ENCODE peak calls at places on chromosomes 12 and 14, in ten cellular contexts. A is neuronal stem cell, J is HEK293T, Y is A549, S is HTR-8/SVneo, V is GM12865, M is fibroblast of lung, R is AG20443, U is GM06990, P is NCI-H2081. E is an unnamed sample.

GRCh38 chr14:105142651-105143450 is 25.7 kb downstream of the JAG2 start:
- DNase-seq in U (no peak), A (no peak), J (no peak), P (no peak), S (no peak), M (no peak), V (no peak), R (no peak), Y (no peak), E (no peak)

GRCh38 chr12:49088932-49089330 is 5.7 kb downstream of the DHH start:
- DNase-seq in R (no peak), Y (no peak), A (no peak), V (no peak), J (no peak), M (no peak), S (no peak), U (no peak), P (no peak), E (no peak)

GRCh38 chr14:101979666-101980065 is 15.3 kb downstream of the DYNC1H1 start:
- DNase-seq in P (no peak), U (no peak), S (no peak), J (no peak), V (no peak), A (no peak), Y (no peak), R (no peak), M (no peak), E (no peak)

GRCh38 chr14:55699131-55700057 is 119.4 kb downstream of the KTN1 start:
- DNase-seq in P (no peak), Y (peak), J (no peak), U (no peak), R (peak), S (peak), M (peak), V (no peak), A (no peak), E (peak)

GRCh38 chr14:105883066-105884005 is 357.0 kb downstream of the TMEM121 start:
- DNase-seq in R (no peak), S (no peak), V (no peak), A (no peak), P (no peak), U (no peak), M (no peak), J (no peak), Y (no peak), E (no peak)

GRCh38 chr12:99959549-99960170 is 25.1 kb downstream of the ANKS1B start:
- DNase-seq in M (peak), U (no peak), R (peak), J (no peak), Y (peak), A (no peak), S (no peak), P (peak), V (no peak), E (peak)

GRCh38 chr14:69712637-69713088 is 54.3 kb upstream of the SRSF5 start:
- DNase-seq in J (no peak), P (peak), S (no peak), U (no peak), A (no peak), V (no peak), Y (no peak), M (no peak), R (no peak), E (no peak)

GRCh38 chr12:50518129-50518528 is 13.3 kb downstream of the DIP2B start:
- DNase-seq in U (no peak), A (no peak), J (no peak), P (no peak), V (no peak), S (no peak), M (no peak), Y (no peak), R (no peak), E (no peak)

GRCh38 chr14:24473211-24473610 is 30.6 kb upstream of the SDR39U1 start:
- DNase-seq in R (no peak), S (no peak), M (no peak), J (no peak), P (no peak), V (no peak), U (no peak), Y (no peak), A (no peak), E (no peak)

GRCh38 chr14:36254020-36254614 is 66.3 kb downstream of the MBIP start:
- DNase-seq in V (no peak), A (no peak), M (peak), J (no peak), U (no peak), S (no peak), Y (no peak), P (no peak), R (peak), E (no peak)

GRCh38 chr14:88426271-88426670 is 40.8 kb downstream of the SPATA7 start:
- DNase-seq in P (no peak), V (no peak), U (no peak), J (no peak), M (peak), Y (no peak), A (no peak), S (no peak), R (no peak), E (peak)

GRCh38 chr14:104749111-104749649 is 3.8 kb upstream of the SIVA1 start:
- DNase-seq in P (peak), A (no peak), V (no peak), Y (no peak), J (no peak), M (peak), S (no peak), R (peak), U (no peak), E (peak)

GRCh38 chr14:69483765-69484443 is 624 bp upstream of the PLEKHD1 start:
- DNase-seq in A (peak), U (no peak), Y (peak), S (peak), J (no peak), M (peak), R (peak), V (no peak), P (peak), E (peak)

GRCh38 chr12:84874125-84874824 is 38.3 kb downstream of the SLC6A15 start:
- DNase-seq in A (peak), S (peak), U (no peak), J (peak), V (peak), Y (peak), P (peak), R (peak), M (peak), E (peak)

GRCh38 chr14:95679995-95680735 is 6.1 kb upstream of the TCL1B start:
- DNase-seq in R (no peak), U (no peak), M (no peak), J (no peak), A (no peak), Y (no peak), S (no peak), P (peak), V (peak), E (no peak)

GRCh38 chr12:103175625-103176024 is 218.2 kb downstream of the ASCL1 start:
- DNase-seq in A (no peak), U (no peak), M (no peak), J (no peak), S (no peak), P (no peak), R (no peak), Y (no peak), V (no peak), E (no peak)

GRCh38 chr12:24060089-24060488 is 110.6 kb upstream of the SOX5 start:
- DNase-seq in A (no peak), M (no peak), U (no peak), J (no peak), V (no peak), S (no peak), Y (no peak), R (no peak), P (no peak), E (no peak)

GRCh38 chr12:43038991-43039390 is 449.4 kb upstream of the PRICKLE1 start:
- DNase-seq in R (no peak), A (no peak), S (no peak), V (no peak), P (no peak), J (no peak), Y (no peak), U (no peak), M (no peak), E (peak)

GRCh38 chr14:61192970-61193369 is 88.2 kb downstream of the TMEM30B start:
- DNase-seq in R (no peak), U (no peak), P (no peak), V (no peak), S (no peak), A (no peak), M (peak), Y (no peak), J (no peak), E (no peak)

GRCh38 chr14:51369814-51370213 is 129.8 kb downstream of the TMX1 start:
- DNase-seq in P (no peak), S (no peak), M (no peak), U (no peak), J (no peak), Y (no peak), V (peak), R (no peak), A (no peak), E (no peak)

GRCh38 chr12:4117386-4118016 is 156.1 kb upstream of the CCND2 start:
- DNase-seq in J (no peak), Y (no peak), M (no peak), P (no peak), A (no peak), V (peak), S (no peak), R (no peak), U (no peak), E (no peak)

GRCh38 chr14:49727171-49727570 is 34.3 kb downstream of the KLHDC1 start:
- DNase-seq in M (no peak), A (no peak), R (no peak), P (no peak), U (no peak), J (no peak), V (no peak), Y (no peak), S (no peak), E (no peak)

GRCh38 chr12:69885656-69886055 is 60.6 kb downstream of the MYRFL start:
- DNase-seq in V (no peak), S (no peak), U (no peak), P (no peak), J (no peak), M (no peak), A (no peak), R (no peak), Y (no peak), E (no peak)

GRCh38 chr12:111359231-111359913 is 9.5 kb downstream of the PHETA1 start:
- DNase-seq in M (no peak), S (no peak), V (no peak), Y (no peak), P (no peak), A (no peak), R (no peak), J (no peak), U (no peak), E (no peak)

GRCh38 chr14:59254146-59254910 is 65.9 kb downstream of the DAAM1 start:
- DNase-seq in Y (no peak), M (peak), U (no peak), R (peak), P (no peak), A (no peak), V (no peak), S (peak), J (no peak), E (peak)

GRCh38 chr12:46659844-46660243 is 166.0 kb downstream of the SLC38A4 start:
- DNase-seq in A (no peak), Y (no peak), V (no peak), P (peak), R (no peak), J (no peak), S (no peak), M (no peak), U (no peak), E (no peak)

GRCh38 chr14:39023939-39024871 is 78.8 kb downstream of the SEC23A start:
- DNase-seq in J (no peak), Y (no peak), U (no peak), P (peak), R (no peak), A (no peak), V (no peak), S (no peak), M (no peak), E (no peak)

GRCh38 chr12:125657681-125658080 is 592.4 kb downstream of the AACS start:
- DNase-seq in Y (no peak), V (no peak), P (no peak), U (no peak), J (no peak), M (no peak), A (no peak), S (no peak), R (no peak), E (no peak)

GRCh38 chr12:106137456-106138278 is 1.1 kb downstream of the NUAK1 start:
- DNase-seq in Y (no peak), M (no peak), U (no peak), J (no peak), S (no peak), A (no peak), V (no peak), R (no peak), P (no peak), E (no peak)

GRCh38 chr14:99413972-99414371 is 66.7 kb downstream of the SETD3 start:
- DNase-seq in P (no peak), U (no peak), S (no peak), R (no peak), V (no peak), Y (no peak), J (peak), M (no peak), A (no peak), E (no peak)

E was measured in astrocyte of the spinal cord.